ENCODE peak calls at places on chromosome 20, in nine cellular contexts. W is memory B cell; D is left lung; X is neural crest cell; K is HFF-Myc; Y is kidney glomerular epithelial cell; F is B cell; R is fibroblast of pulmonary artery; V is stimulated activated CD4-positive, alpha-beta T cell treated with anti-CD3 and anti-CD28 coated beads, Interleukin-1b, Interleukin-23, amount 100 ng/mL, for 1 hour. H is an unnamed sample.

GRCh38 chr20:20713244-20713765 is 861 bp upstream of the RALGAPA2 start:
- DNase-seq in F (no peak), W (no peak), R (no peak), X (no peak), D (no peak), Y (no peak), K (no peak), V (no peak), H (no peak)

GRCh38 chr20:52168116-52168515 is 23.5 kb downstream of the ZFP64 start:
- DNase-seq in R (no peak), K (no peak), Y (no peak), X (no peak), W (no peak), V (no peak), F (no peak), D (no peak), H (no peak)

GRCh38 chr20:3223937-3224680 is 14.8 kb downstream of the ITPA start:
- DNase-seq in D (peak; percentile 57), F (no peak), Y (no peak), W (no peak), R (no peak), V (no peak), X (no peak), K (no peak), H (no peak)

GRCh38 chr20:9392892-9393857 is 121.2 kb upstream of the LAMP5 start:
- DNase-seq in F (no peak), R (peak; percentile 75), V (no peak), K (no peak), Y (peak; percentile 33), X (peak; percentile 55), W (no peak), D (peak; percentile 75), H (peak; percentile 55)

GRCh38 chr20:62588458-62589149 is 53.7 kb upstream of the SLCO4A1 start:
- DNase-seq in X (no peak), W (no peak), F (no peak), R (no peak), K (no peak), D (peak; percentile 39), V (no peak), Y (no peak), H (no peak)

GRCh38 chr20:49529470-49529869 is 38.5 kb downstream of the PTGIS start:
- DNase-seq in W (no peak), D (no peak), Y (no peak), R (no peak), K (no peak), F (no peak), V (no peak), X (no peak), H (no peak)

GRCh38 chr20:5642155-5642981 is 107.8 kb upstream of the SHLD1 start:
- DNase-seq in V (no peak), Y (no peak), K (no peak), R (peak; percentile 88), W (no peak), D (no peak), X (no peak), F (no peak), H (peak; percentile 42)

GRCh38 chr20:61818746-61819483 is 246.8 kb downstream of the TAF4 start:
- DNase-seq in V (no peak), K (no peak), F (no peak), Y (no peak), X (no peak), W (no peak), D (peak; percentile 66), R (no peak), H (no peak)

GRCh38 chr20:63495771-63496403 is 3.0 kb downstream of the EEF1A2 start:
- DNase-seq in D (peak; percentile 95), V (peak; percentile 69), K (no peak), X (peak; percentile 77), R (peak; percentile 34), W (peak; percentile 78), Y (no peak), F (peak; percentile 87), H (no peak)

GRCh38 chr20:33111306-33111705 is 31.9 kb downstream of the BPIFB4 start:
- DNase-seq in W (no peak), Y (no peak), R (no peak), K (no peak), V (no peak), F (no peak), D (no peak), X (no peak), H (no peak)

GRCh38 chr20:61355096-61355495 is 103.0 kb downstream of the CDH4 start:
- DNase-seq in V (no peak), R (no peak), Y (no peak), D (no peak), F (no peak), K (no peak), X (no peak), W (no peak), H (no peak)

GRCh38 chr20:61761453-61762207 is 304.1 kb downstream of the TAF4 start:
- DNase-seq in R (no peak), D (peak; percentile 59), W (no peak), Y (no peak), K (no peak), V (no peak), F (no peak), X (no peak), H (no peak)

GRCh38 chr20:1299522-1299921 is 29.4 kb downstream of the SDCBP2 start:
- DNase-seq in D (no peak), F (peak; percentile 16), X (no peak), K (no peak), R (no peak), V (peak; percentile 19), Y (no peak), W (no peak), H (no peak)

GRCh38 chr20:58623579-58624473 is 27.3 kb upstream of the STX16 start:
- DNase-seq in D (no peak), K (peak; percentile 85), Y (peak; percentile 91), R (peak; percentile 94), W (no peak), X (peak; percentile 23), V (no peak), F (no peak), H (peak; percentile 66)

H was measured in fibroblast of the conjunctiva.